ENCODE peak calls at places on chromosomes 13 and 19, in ten cellular contexts. One of them, this sample, is unnamed.

GRCh38 chr13:100508996-100509395 is 79.6 kb downstream of the GGACT start:
- DNase-seq in T47D: no peak
- DNase-seq in left ventricle myocardium superior: no peak
- DNase-seq in neural crest cell: no peak
- DNase-seq in T-helper 1 cell: no peak
- DNase-seq in iris pigment epithelial cell: no peak
- DNase-seq in GM23338: no peak
- DNase-seq in ELR: no peak
- DNase-seq in endothelial cell: no peak
- DNase-seq in iPS-NIHi11: no peak
- DNase-seq in this sample: no peak

GRCh38 chr19:48308695-48309586 is 16.4 kb upstream of the EMP3 start:
- DNase-seq in T-helper 1 cell: no peak
- DNase-seq in iris pigment epithelial cell: peak
- DNase-seq in iPS-NIHi11: no peak
- DNase-seq in GM23338: peak
- DNase-seq in T47D: no peak
- DNase-seq in ELR: peak
- DNase-seq in neural crest cell: no peak
- DNase-seq in endothelial cell: no peak
- DNase-seq in left ventricle myocardium superior: peak
- DNase-seq in this sample: no peak

GRCh38 chr19:15468675-15469512 is 4.5 kb upstream of the RASAL3 start:
- DNase-seq in GM23338: no peak
- DNase-seq in T-helper 1 cell: no peak
- DNase-seq in left ventricle myocardium superior: no peak
- DNase-seq in ELR: no peak
- DNase-seq in T47D: no peak
- DNase-seq in iPS-NIHi11: no peak
- DNase-seq in neural crest cell: no peak
- DNase-seq in endothelial cell: no peak
- DNase-seq in iris pigment epithelial cell: no peak
- DNase-seq in this sample: no peak

GRCh38 chr19:56119585-56119978 is 1.5 kb downstream of the ZNF787 start:
- DNase-seq in T47D: no peak
- DNase-seq in iPS-NIHi11: no peak
- DNase-seq in left ventricle myocardium superior: no peak
- DNase-seq in endothelial cell: no peak
- DNase-seq in ELR: peak
- DNase-seq in neural crest cell: no peak
- DNase-seq in GM23338: no peak
- DNase-seq in iris pigment epithelial cell: peak
- DNase-seq in T-helper 1 cell: no peak
- DNase-seq in this sample: peak

GRCh38 chr19:52099497-52100138 is 4.1 kb upstream of the ZNF841 start:
- DNase-seq in neural crest cell: no peak
- DNase-seq in T-helper 1 cell: no peak
- DNase-seq in iris pigment epithelial cell: peak
- DNase-seq in T47D: peak
- DNase-seq in endothelial cell: no peak
- DNase-seq in ELR: peak
- DNase-seq in left ventricle myocardium superior: no peak
- DNase-seq in GM23338: no peak
- DNase-seq in iPS-NIHi11: no peak
- DNase-seq in this sample: no peak

GRCh38 chr13:88294368-88294767 is 623.2 kb downstream of the SLITRK5 start:
- DNase-seq in iris pigment epithelial cell: no peak
- DNase-seq in left ventricle myocardium superior: no peak
- DNase-seq in iPS-NIHi11: no peak
- DNase-seq in neural crest cell: no peak
- DNase-seq in endothelial cell: no peak
- DNase-seq in ELR: no peak
- DNase-seq in T47D: no peak
- DNase-seq in GM23338: no peak
- DNase-seq in T-helper 1 cell: no peak
- DNase-seq in this sample: no peak

GRCh38 chr13:50592412-50593145 is 250.9 kb downstream of the DLEU7 start:
- DNase-seq in endothelial cell: no peak
- DNase-seq in iris pigment epithelial cell: peak
- DNase-seq in neural crest cell: no peak
- DNase-seq in ELR: peak
- DNase-seq in GM23338: no peak
- DNase-seq in left ventricle myocardium superior: no peak
- DNase-seq in iPS-NIHi11: no peak
- DNase-seq in T-helper 1 cell: no peak
- DNase-seq in T47D: peak
- DNase-seq in this sample: peak

GRCh38 chr13:38914070-38914469 is 76.6 kb downstream of the STOML3 start:
- DNase-seq in GM23338: peak
- DNase-seq in T-helper 1 cell: no peak
- DNase-seq in iPS-NIHi11: no peak
- DNase-seq in T47D: peak
- DNase-seq in iris pigment epithelial cell: no peak
- DNase-seq in neural crest cell: no peak
- DNase-seq in ELR: no peak
- DNase-seq in left ventricle myocardium superior: no peak
- DNase-seq in endothelial cell: no peak
- DNase-seq in this sample: no peak

GRCh38 chr13:114142640-114143490 is 10.4 kb upstream of the RASA3 start:
- DNase-seq in neural crest cell: no peak
- DNase-seq in iPS-NIHi11: no peak
- DNase-seq in ELR: no peak
- DNase-seq in left ventricle myocardium superior: no peak
- DNase-seq in endothelial cell: no peak
- DNase-seq in T47D: peak
- DNase-seq in iris pigment epithelial cell: no peak
- DNase-seq in GM23338: no peak
- DNase-seq in T-helper 1 cell: peak
- DNase-seq in this sample: no peak